ENCODE peak calls at places on chromosomes 7 and 10, in nine cellular contexts. One of them, this sample, is unnamed.

GRCh38 chr7:77800158-77800557 is 1.6 kb downstream of the PHTF2 start:
- DNase-seq in endothelial cell of umbilical vein: peak
- DNase-seq in sigmoid colon: no peak
- DNase-seq in uterus: no peak
- DNase-seq in IMR-90: peak
- DNase-seq in HCT116: no peak
- DNase-seq in spleen: no peak
- DNase-seq in testis: no peak
- DNase-seq in transverse colon: no peak
- DNase-seq in this sample: peak

GRCh38 chr7:46385662-46386309 is 464.7 kb upstream of the IGFBP3 start:
- DNase-seq in endothelial cell of umbilical vein: peak
- DNase-seq in sigmoid colon: no peak
- DNase-seq in uterus: no peak
- DNase-seq in IMR-90: peak
- DNase-seq in HCT116: no peak
- DNase-seq in spleen: no peak
- DNase-seq in testis: no peak
- DNase-seq in transverse colon: no peak
- DNase-seq in this sample: no peak

GRCh38 chr7:134761206-134761786 is 18.1 kb upstream of the CALD1 start:
- DNase-seq in endothelial cell of umbilical vein: no peak
- DNase-seq in sigmoid colon: no peak
- DNase-seq in uterus: no peak
- DNase-seq in IMR-90: no peak
- DNase-seq in HCT116: no peak
- DNase-seq in spleen: no peak
- DNase-seq in testis: no peak
- DNase-seq in transverse colon: no peak
- DNase-seq in this sample: no peak

GRCh38 chr7:17325364-17325763 is 26.9 kb downstream of the AHR start:
- DNase-seq in endothelial cell of umbilical vein: no peak
- DNase-seq in sigmoid colon: no peak
- DNase-seq in uterus: no peak
- DNase-seq in IMR-90: peak
- DNase-seq in HCT116: no peak
- DNase-seq in spleen: no peak
- DNase-seq in testis: no peak
- DNase-seq in transverse colon: no peak
- DNase-seq in this sample: no peak

GRCh38 chr7:33107136-33108066 is 1.8 kb downstream of the RP9 start:
- DNase-seq in endothelial cell of umbilical vein: peak
- DNase-seq in sigmoid colon: no peak
- DNase-seq in uterus: no peak
- DNase-seq in IMR-90: peak
- DNase-seq in HCT116: no peak
- DNase-seq in spleen: no peak
- DNase-seq in testis: peak
- DNase-seq in transverse colon: peak
- DNase-seq in this sample: peak

GRCh38 chr10:35909291-35909690 is 267.2 kb upstream of the FZD8 start:
- DNase-seq in endothelial cell of umbilical vein: no peak
- DNase-seq in sigmoid colon: no peak
- DNase-seq in uterus: no peak
- DNase-seq in IMR-90: no peak
- DNase-seq in HCT116: no peak
- DNase-seq in spleen: no peak
- DNase-seq in testis: no peak
- DNase-seq in transverse colon: no peak
- DNase-seq in this sample: no peak

GRCh38 chr7:128387663-128388485 is 21.9 kb downstream of the IMPDH1 start:
- DNase-seq in endothelial cell of umbilical vein: peak
- DNase-seq in sigmoid colon: peak
- DNase-seq in uterus: peak
- DNase-seq in IMR-90: peak
- DNase-seq in HCT116: peak
- DNase-seq in spleen: peak
- DNase-seq in testis: peak
- DNase-seq in transverse colon: peak
- DNase-seq in this sample: peak

GRCh38 chr7:140904081-140904480 is 20.6 kb downstream of the BRAF start:
- DNase-seq in endothelial cell of umbilical vein: no peak
- DNase-seq in sigmoid colon: no peak
- DNase-seq in uterus: no peak
- DNase-seq in IMR-90: peak
- DNase-seq in HCT116: no peak
- DNase-seq in spleen: no peak
- DNase-seq in testis: no peak
- DNase-seq in transverse colon: no peak
- DNase-seq in this sample: no peak

GRCh38 chr7:2402687-2403013 is 761 bp upstream of the CHST12 start:
- DNase-seq in endothelial cell of umbilical vein: no peak
- DNase-seq in sigmoid colon: no peak
- DNase-seq in uterus: no peak
- DNase-seq in IMR-90: no peak
- DNase-seq in HCT116: no peak
- DNase-seq in spleen: no peak
- DNase-seq in testis: no peak
- DNase-seq in transverse colon: no peak
- DNase-seq in this sample: no peak

GRCh38 chr7:2403718-2404648 is 572 bp downstream of the CHST12 start:
- DNase-seq in endothelial cell of umbilical vein: peak
- DNase-seq in sigmoid colon: peak
- DNase-seq in uterus: peak
- DNase-seq in IMR-90: peak
- DNase-seq in HCT116: no peak
- DNase-seq in spleen: no peak
- DNase-seq in testis: peak
- DNase-seq in transverse colon: peak
- DNase-seq in this sample: peak

GRCh38 chr7:2403014-2403717 is at the start of gene CHST12:
- DNase-seq in endothelial cell of umbilical vein: peak
- DNase-seq in sigmoid colon: peak
- DNase-seq in uterus: peak
- DNase-seq in IMR-90: peak
- DNase-seq in HCT116: peak
- DNase-seq in spleen: peak
- DNase-seq in testis: peak
- DNase-seq in transverse colon: peak
- DNase-seq in this sample: peak

GRCh38 chr7:2398506-2398905 is 4.9 kb upstream of the CHST12 start:
- DNase-seq in endothelial cell of umbilical vein: no peak
- DNase-seq in sigmoid colon: no peak
- DNase-seq in uterus: no peak
- DNase-seq in IMR-90: no peak
- DNase-seq in HCT116: no peak
- DNase-seq in spleen: no peak
- DNase-seq in testis: no peak
- DNase-seq in transverse colon: no peak
- DNase-seq in this sample: no peak

DNA sequence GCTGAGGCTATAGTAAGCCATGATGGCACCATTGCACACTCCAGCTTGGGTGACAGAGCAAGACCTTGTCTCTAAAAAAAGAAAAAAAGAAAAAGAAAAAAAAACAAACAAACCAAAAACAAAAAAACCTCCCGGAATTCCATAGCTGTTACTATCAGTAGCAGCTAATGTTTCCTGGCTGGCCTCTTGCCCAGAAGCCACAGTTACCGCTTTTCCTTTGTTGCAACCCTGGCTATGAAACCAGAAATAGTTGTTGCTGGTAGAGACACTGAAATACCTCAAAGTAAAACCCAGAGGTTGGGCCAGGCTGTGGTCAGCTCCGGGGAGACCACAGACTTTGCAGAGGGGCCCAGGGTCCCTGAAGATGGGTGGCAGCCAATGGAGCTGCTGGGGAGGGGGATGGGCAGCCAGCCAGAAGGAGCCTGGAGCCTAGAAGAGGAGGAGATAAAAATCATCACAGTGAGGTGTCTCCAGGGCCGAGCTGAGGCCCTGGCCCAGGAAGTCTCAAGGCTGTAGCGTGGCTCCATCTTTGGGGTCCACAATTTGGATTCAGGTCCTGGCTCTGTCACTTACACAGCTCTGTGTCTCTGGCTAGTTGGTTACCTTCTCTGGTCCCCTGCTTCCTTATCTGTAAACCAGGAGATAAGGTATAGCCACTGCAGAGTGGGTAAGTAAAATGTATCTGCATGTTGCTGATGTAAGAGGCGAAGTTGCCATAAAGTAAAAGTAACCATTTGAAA is 3.4 kb upstream of the CHST12 start:
- DNase-seq in endothelial cell of umbilical vein: peak
- DNase-seq in sigmoid colon: peak
- DNase-seq in uterus: peak
- DNase-seq in IMR-90: peak
- DNase-seq in HCT116: no peak
- DNase-seq in spleen: no peak
- DNase-seq in testis: peak
- DNase-seq in transverse colon: peak
- DNase-seq in this sample: peak
- TF ChIP-seq POLR2A in endothelial cell of umbilical vein: no peak
- TF ChIP-seq POLR2A in sigmoid colon: no peak
- TF ChIP-seq POLR2A in uterus: no peak
- TF ChIP-seq POLR2A in IMR-90: no peak
- TF ChIP-seq POLR2A in HCT116: no peak
- TF ChIP-seq POLR2A in spleen: no peak
- TF ChIP-seq POLR2A in testis: no peak
- TF ChIP-seq POLR2A in transverse colon: no peak
- TF ChIP-seq POLR2A in this sample: peak

GRCh38 chr10:106424076-106424475 is 740.4 kb downstream of the SORCS1 start:
- DNase-seq in endothelial cell of umbilical vein: no peak
- DNase-seq in sigmoid colon: no peak
- DNase-seq in uterus: no peak
- DNase-seq in IMR-90: peak
- DNase-seq in HCT116: no peak
- DNase-seq in spleen: no peak
- DNase-seq in testis: no peak
- DNase-seq in transverse colon: no peak
- DNase-seq in this sample: no peak
- TF ChIP-seq POLR2A in endothelial cell of umbilical vein: no peak
- TF ChIP-seq POLR2A in sigmoid colon: no peak
- TF ChIP-seq POLR2A in uterus: no peak
- TF ChIP-seq POLR2A in IMR-90: no peak
- TF ChIP-seq POLR2A in HCT116: no peak
- TF ChIP-seq POLR2A in spleen: no peak
- TF ChIP-seq POLR2A in testis: no peak
- TF ChIP-seq POLR2A in transverse colon: no peak
- TF ChIP-seq POLR2A in this sample: no peak

GRCh38 chr10:63520463-63521388 is 475 bp upstream of the REEP3 start:
- DNase-seq in endothelial cell of umbilical vein: peak
- DNase-seq in sigmoid colon: peak
- DNase-seq in uterus: peak
- DNase-seq in IMR-90: peak
- DNase-seq in HCT116: peak
- DNase-seq in spleen: no peak
- DNase-seq in testis: peak
- DNase-seq in transverse colon: peak
- DNase-seq in this sample: no peak
- TF ChIP-seq POLR2A in endothelial cell of umbilical vein: no peak
- TF ChIP-seq POLR2A in sigmoid colon: no peak
- TF ChIP-seq POLR2A in uterus: no peak
- TF ChIP-seq POLR2A in IMR-90: peak
- TF ChIP-seq POLR2A in HCT116: peak
- TF ChIP-seq POLR2A in spleen: no peak
- TF ChIP-seq POLR2A in testis: no peak
- TF ChIP-seq POLR2A in transverse colon: peak
- TF ChIP-seq POLR2A in this sample: peak

GRCh38 chr7:66075590-66076458 is at the start of gene ASL:
- DNase-seq in endothelial cell of umbilical vein: peak
- DNase-seq in sigmoid colon: peak
- DNase-seq in uterus: peak
- DNase-seq in IMR-90: peak
- DNase-seq in HCT116: peak
- DNase-seq in spleen: peak
- DNase-seq in testis: peak
- DNase-seq in transverse colon: peak
- DNase-seq in this sample: peak
- TF ChIP-seq POLR2A in endothelial cell of umbilical vein: peak
- TF ChIP-seq POLR2A in sigmoid colon: peak
- TF ChIP-seq POLR2A in uterus: peak
- TF ChIP-seq POLR2A in IMR-90: peak
- TF ChIP-seq POLR2A in HCT116: peak
- TF ChIP-seq POLR2A in spleen: peak
- TF ChIP-seq POLR2A in testis: peak
- TF ChIP-seq POLR2A in transverse colon: peak
- TF ChIP-seq POLR2A in this sample: peak

DNA sequence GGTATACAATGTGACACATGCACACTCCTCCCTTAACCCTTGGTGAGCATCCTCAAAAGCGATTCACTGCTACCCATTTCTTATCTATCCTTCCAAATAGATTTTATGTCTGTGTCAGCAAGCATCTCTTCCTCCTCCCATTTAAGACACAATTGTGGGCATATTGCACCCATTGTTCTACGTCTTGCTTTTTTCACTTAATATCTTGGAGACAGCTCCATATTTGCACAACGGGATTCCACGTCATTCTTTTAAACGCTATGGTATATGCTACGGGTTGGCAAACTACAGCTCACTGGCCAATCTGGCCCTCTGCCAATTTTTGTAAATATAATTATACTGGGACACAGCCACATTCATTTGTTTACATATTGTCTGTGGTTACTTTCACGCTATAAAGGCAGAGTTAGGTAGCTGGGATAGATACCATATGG is 88.6 kb downstream of the RNF216 start:
- DNase-seq in endothelial cell of umbilical vein: peak
- DNase-seq in sigmoid colon: no peak
- DNase-seq in uterus: no peak
- DNase-seq in IMR-90: peak
- DNase-seq in HCT116: no peak
- DNase-seq in spleen: no peak
- DNase-seq in testis: no peak
- DNase-seq in transverse colon: no peak
- DNase-seq in this sample: no peak
- TF ChIP-seq POLR2A in endothelial cell of umbilical vein: peak
- TF ChIP-seq POLR2A in sigmoid colon: no peak
- TF ChIP-seq POLR2A in uterus: no peak
- TF ChIP-seq POLR2A in IMR-90: peak
- TF ChIP-seq POLR2A in HCT116: no peak
- TF ChIP-seq POLR2A in spleen: no peak
- TF ChIP-seq POLR2A in testis: no peak
- TF ChIP-seq POLR2A in transverse colon: no peak
- TF ChIP-seq POLR2A in this sample: no peak

DNA sequence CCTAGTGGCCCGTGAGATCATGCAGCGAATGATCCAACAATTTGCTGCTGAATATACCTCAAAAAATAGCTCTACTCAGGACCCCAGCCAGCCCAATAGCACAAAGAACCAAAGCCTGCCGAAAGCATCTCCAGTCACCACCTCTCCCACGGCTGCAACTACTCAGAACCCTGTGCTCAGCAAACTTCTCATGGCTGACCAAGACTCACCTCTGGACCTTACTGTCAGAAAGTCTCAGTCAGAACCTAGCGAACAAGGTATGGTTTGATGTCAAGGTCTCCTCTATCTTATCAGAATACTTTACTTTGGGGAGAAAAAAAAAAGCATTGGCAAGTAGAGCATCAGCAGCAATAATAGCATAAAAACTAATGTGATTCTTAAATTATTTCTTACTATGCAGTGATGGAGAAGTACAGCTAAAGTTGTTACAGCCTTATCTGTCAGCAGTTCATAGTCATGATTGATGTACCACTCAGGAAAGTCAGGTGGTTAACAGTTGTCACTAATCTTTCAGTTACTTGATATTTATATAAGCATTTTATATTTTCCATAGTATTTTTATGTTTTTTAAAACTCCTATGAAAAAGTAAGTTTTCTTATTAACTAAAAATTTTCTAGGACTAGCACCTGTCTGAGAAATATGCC is 117.1 kb downstream of the LCOR start:
- DNase-seq in endothelial cell of umbilical vein: no peak
- DNase-seq in sigmoid colon: no peak
- DNase-seq in uterus: no peak
- DNase-seq in IMR-90: no peak
- DNase-seq in HCT116: no peak
- DNase-seq in spleen: no peak
- DNase-seq in testis: no peak
- DNase-seq in transverse colon: no peak
- DNase-seq in this sample: no peak
- TF ChIP-seq POLR2A in endothelial cell of umbilical vein: no peak
- TF ChIP-seq POLR2A in sigmoid colon: no peak
- TF ChIP-seq POLR2A in uterus: no peak
- TF ChIP-seq POLR2A in IMR-90: no peak
- TF ChIP-seq POLR2A in HCT116: no peak
- TF ChIP-seq POLR2A in spleen: no peak
- TF ChIP-seq POLR2A in testis: no peak
- TF ChIP-seq POLR2A in transverse colon: no peak
- TF ChIP-seq POLR2A in this sample: no peak

This sample was measured in erythroblast.